ENCODE peak calls at places on chromosome 10, in six cellular contexts. M, B, W, Q, O and Z are unnamed samples.

GRCh38 chr10:8245131-8246117 is 190.9 kb downstream of the GATA3 start:
- DNase-seq in M (no peak), B (no peak), W (no peak), Q (peak), O (no peak), Z (no peak)

GRCh38 chr10:37549054-37549453 is 308.4 kb downstream of the ZNF248 start:
- DNase-seq in M (no peak), B (no peak), W (no peak), Q (no peak), O (no peak), Z (no peak)

GRCh38 chr10:116691079-116691398 is 51.3 kb downstream of the HSPA12A start:
- DNase-seq in M (no peak), B (no peak), W (no peak), Q (no peak), O (no peak), Z (no peak)

GRCh38 chr10:6918305-6918704 is 338.2 kb upstream of the PRKCQ start:
- DNase-seq in M (peak), B (peak), W (no peak), Q (peak), O (no peak), Z (no peak)

GRCh38 chr10:43627942-43628341 is 20.7 kb downstream of the ZNF32 start:
- DNase-seq in M (no peak), B (no peak), W (no peak), Q (no peak), O (no peak), Z (no peak)

GRCh38 chr10:119247550-119247894 is 40.2 kb downstream of the GRK5 start:
- DNase-seq in M (no peak), B (no peak), W (no peak), Q (no peak), O (no peak), Z (no peak)

GRCh38 chr10:34866848-34867247 is 51.8 kb upstream of the PARD3 start:
- DNase-seq in M (no peak), B (no peak), W (no peak), Q (no peak), O (no peak), Z (no peak)

GRCh38 chr10:88159127-88159829 is 295.9 kb downstream of the PTEN start:
- DNase-seq in M (no peak), B (no peak), W (no peak), Q (no peak), O (no peak), Z (no peak)

GRCh38 chr10:74640134-74640533 is 186.3 kb upstream of the KAT6B start:
- DNase-seq in M (no peak), B (no peak), W (no peak), Q (no peak), O (no peak), Z (no peak)

GRCh38 chr10:69816963-69817605 is 15.4 kb downstream of the COL13A1 start:
- DNase-seq in M (no peak), B (no peak), W (no peak), Q (no peak), O (no peak), Z (no peak)

GRCh38 chr10:103881420-103882284 is 26.3 kb upstream of the SH3PXD2A start:
- DNase-seq in M (no peak), B (no peak), W (no peak), Q (no peak), O (no peak), Z (no peak)

GRCh38 chr10:36717118-36717517 is 408.3 kb upstream of the ANKRD30A start:
- DNase-seq in M (no peak), B (no peak), W (no peak), Q (no peak), O (no peak), Z (no peak)

GRCh38 chr10:12358863-12359647 is 9.7 kb downstream of the CAMK1D start:
- DNase-seq in M (no peak), B (no peak), W (no peak), Q (peak), O (no peak), Z (no peak)

GRCh38 chr10:86440874-86441838 is 74.6 kb upstream of the GRID1 start:
- DNase-seq in M (no peak), B (no peak), W (no peak), Q (no peak), O (peak), Z (no peak)

GRCh38 chr10:47361293-47361692 is 13.1 kb downstream of the RBP3 start:
- DNase-seq in M (peak), B (peak), W (no peak), Q (no peak), O (no peak), Z (peak)

GRCh38 chr10:78952686-78953085 is 116.1 kb upstream of the ZMIZ1 start:
- DNase-seq in M (no peak), B (no peak), W (peak), Q (no peak), O (no peak), Z (no peak)

GRCh38 chr10:44278669-44279337 is 106.1 kb downstream of the CXCL12 start:
- DNase-seq in M (no peak), B (no peak), W (no peak), Q (no peak), O (no peak), Z (no peak)